ENCODE peak calls at places on chromosomes 4 and X, in seven cellular contexts. B is small intestine; I is fibroblast of villous mesenchyme; F is ELF-1; J is mucosa of gallbladder; L is A172; V is stimulated activated CD4-positive, alpha-beta T cell treated with anti-CD3 and anti-CD28 coated beads, Interleukin-4, amount 100 ng/mL, for 1 hour. S is an unnamed sample.

GRCh38 chr4:65383589-65384305 is 286.5 kb downstream of the EPHA5 start:
- DNase-seq in F (no peak), L (peak; percentile 46), I (no peak), J (no peak), B (no peak), V (no peak), S (no peak)

GRCh38 chrX:39975094-39975865 is 122.5 kb downstream of the BCOR start:
- DNase-seq in I (no peak), V (no peak), L (peak; percentile 24), J (peak; percentile 38), B (peak; percentile 80), F (peak; percentile 87), S (peak; percentile 68)

GRCh38 chr4:53306729-53307128 is 59.1 kb downstream of the SCFD2 start:
- DNase-seq in J (no peak), V (no peak), L (no peak), I (no peak), F (no peak), B (no peak), S (no peak)

GRCh38 chr4:133095591-133095990 is 53.5 kb upstream of the PCDH10 start:
- DNase-seq in I (peak; percentile 0), F (no peak), V (no peak), B (no peak), L (no peak), J (no peak), S (no peak)

GRCh38 chr4:172758586-172759340 is 409.8 kb upstream of the GALNT7 start:
- DNase-seq in L (peak; percentile 75), J (no peak), F (no peak), I (no peak), V (no peak), B (no peak), S (no peak)

GRCh38 chr4:183355405-183355804 is 33.2 kb upstream of the CLDN24 start:
- DNase-seq in B (peak; percentile 50), I (peak; percentile 52), L (peak; percentile 93), V (no peak), J (no peak), F (no peak), S (no peak)

GRCh38 chrX:10099411-10099810 is 57.4 kb upstream of the CLCN4 start:
- DNase-seq in V (no peak), L (no peak), F (no peak), I (peak; percentile 34), J (no peak), B (no peak), S (no peak)

GRCh38 chr4:134201216-134202098 is at the start of gene PABPC4L:
- DNase-seq in F (peak; percentile 89), I (peak; percentile 62), J (no peak), V (no peak), B (no peak), L (peak; percentile 68), S (no peak)

GRCh38 chr4:78039678-78040077 is 17.4 kb upstream of the FRAS1 start:
- DNase-seq in L (no peak), B (no peak), F (no peak), I (no peak), V (no peak), J (no peak), S (no peak)

GRCh38 chr4:55635760-55636621 is at the start of gene NMU:
- DNase-seq in B (peak; percentile 13), I (no peak), J (no peak), F (peak; percentile 65), L (peak; percentile 38), V (peak; percentile 9), S (peak; percentile 61)

GRCh38 chrX:77694491-77694890 is 91.5 kb downstream of the ATRX start:
- DNase-seq in I (no peak), V (no peak), B (no peak), J (no peak), L (no peak), F (no peak), S (no peak)

GRCh38 chr4:6052679-6053078 is 34.4 kb upstream of the C4orf50 start:
- DNase-seq in I (no peak), F (no peak), B (no peak), V (no peak), L (peak; percentile 60), J (no peak), S (peak; percentile 58)

GRCh38 chr4:100633269-100633668 is 115.4 kb upstream of the EMCN start:
- DNase-seq in J (no peak), V (no peak), I (no peak), F (no peak), B (no peak), L (no peak), S (no peak)

S was measured in stomach.